ENCODE peak calls at places on chromosomes 1 and 21, in eight cellular contexts. Y is amniotic stem cell, Q is naive B cell, W is T-helper 9 cell, P is skeletal muscle cell, C is frontal cortex, E is amniotic epithelial cell, F is fibroblast of mammary gland. J is an unnamed sample.

GRCh38 chr1:10945988-10946387 is 66.5 kb upstream of the TARDBP start:
- DNase-seq in F (no peak), P (no peak), Q (no peak), C (no peak), E (no peak), W (no peak), Y (no peak), J (no peak)

GRCh38 chr1:202247837-202248795 is 54.5 kb downstream of the LGR6 start:
- DNase-seq in C (no peak), E (no peak), Y (no peak), P (no peak), Q (no peak), F (no peak), W (no peak), J (no peak)

GRCh38 chr1:202107801-202108731 is 14.7 kb upstream of the GPR37L1 start:
- DNase-seq in P (no peak), F (no peak), Y (no peak), W (no peak), Q (no peak), C (no peak), E (no peak), J (no peak)

GRCh38 chr1:54340434-54340833 is 65.8 kb downstream of the SSBP3 start:
- DNase-seq in Q (no peak), Y (no peak), W (no peak), F (no peak), C (no peak), P (no peak), E (no peak), J (no peak)

GRCh38 chr1:1090424-1091343 is 16.6 kb upstream of the RNF223 start:
- DNase-seq in C (no peak), Y (no peak), F (no peak), W (no peak), P (no peak), E (no peak), Q (no peak), J (no peak)

GRCh38 chr1:29271724-29272123 is 35.4 kb downstream of the PTPRU start:
- DNase-seq in P (peak; percentile 39), F (peak; percentile 43), Y (no peak), C (no peak), Q (no peak), E (peak; percentile 67), W (no peak), J (no peak)

GRCh38 chr1:230077436-230078221 is 10.6 kb downstream of the GALNT2 start:
- DNase-seq in E (peak; percentile 90), Y (no peak), C (no peak), W (no peak), F (peak; percentile 54), Q (no peak), P (no peak), J (no peak)

GRCh38 chr1:201376464-201377374 is 761 bp downstream of the TNNT2 start:
- DNase-seq in Y (peak; percentile 4), W (no peak), C (no peak), P (no peak), E (peak; percentile 54), F (peak; percentile 33), Q (no peak), J (no peak)

GRCh38 chr1:116987256-116987555 is 14.4 kb upstream of the CD101 start:
- DNase-seq in C (no peak), Q (no peak), P (no peak), W (peak; percentile 47), Y (no peak), F (no peak), E (no peak), J (no peak)

GRCh38 chr1:21308330-21308729 is 18.1 kb upstream of the ECE1 start:
- DNase-seq in P (no peak), E (no peak), F (no peak), W (no peak), Q (no peak), Y (no peak), C (no peak), J (no peak)

GRCh38 chr1:27689423-27690173 is 17.6 kb upstream of the IFI6 start:
- DNase-seq in C (no peak), F (peak; percentile 61), E (peak; percentile 84), W (no peak), P (no peak), Q (no peak), Y (no peak), J (peak; percentile 60)

GRCh38 chr1:45960930-45961715 is 157.7 kb downstream of the MAST2 start:
- DNase-seq in W (no peak), C (no peak), Q (no peak), P (no peak), F (no peak), E (no peak), Y (no peak), J (no peak)

GRCh38 chr1:47948126-47948525 is 49.1 kb downstream of the TRABD2B start:
- DNase-seq in Q (no peak), E (no peak), C (no peak), F (peak; percentile 23), Y (no peak), W (no peak), P (no peak), J (no peak)

GRCh38 chr1:164562947-164563346 is 4.0 kb downstream of the PBX1 start:
- DNase-seq in P (no peak), Y (no peak), W (no peak), Q (no peak), F (no peak), E (no peak), C (no peak), J (no peak)

GRCh38 chr1:243474384-243474851 is 218.6 kb downstream of the SDCCAG8 start:
- DNase-seq in C (peak; percentile 8), E (no peak), W (no peak), Y (no peak), Q (no peak), P (no peak), F (no peak), J (no peak)

GRCh38 chr1:32893198-32894018 is 7.1 kb downstream of the HPCA start:
- DNase-seq in Q (no peak), W (no peak), Y (no peak), P (no peak), F (peak; percentile 14), E (peak; percentile 7), C (peak; percentile 61), J (no peak)

GRCh38 chr1:104856091-104856490 is 1106.4 kb downstream of the AMY1C start:
- DNase-seq in F (no peak), C (no peak), P (no peak), Q (no peak), E (no peak), W (no peak), Y (no peak), J (no peak)

GRCh38 chr1:225146478-225146877 is 217.0 kb downstream of the DNAH14 start:
- DNase-seq in E (no peak), Y (no peak), F (no peak), Q (no peak), W (no peak), C (no peak), P (peak; percentile 13), J (no peak)

GRCh38 chr21:42460391-42461184 is 35.4 kb downstream of the RSPH1 start:
- DNase-seq in Y (no peak), P (no peak), C (no peak), E (no peak), F (no peak), Q (peak; percentile 93), W (peak; percentile 22), J (no peak)

GRCh38 chr1:182054698-182055326 is 6.7 kb downstream of the ZNF648 start:
- DNase-seq in Y (no peak), W (peak; percentile 54), E (no peak), F (peak; percentile 35), P (no peak), Q (peak; percentile 25), C (peak; percentile 43), J (no peak)

GRCh38 chr1:21932127-21932526 is 5.0 kb downstream of the HSPG2 start:
- DNase-seq in P (peak; percentile 74), W (no peak), Q (no peak), F (peak; percentile 95), E (peak; percentile 92), C (no peak), Y (no peak), J (no peak)

GRCh38 chr21:15455819-15456462 is 273.8 kb upstream of the USP25 start:
- DNase-seq in Q (no peak), W (no peak), C (no peak), P (no peak), F (no peak), Y (no peak), E (no peak), J (no peak)

GRCh38 chr21:46667735-46668380 is 32.4 kb downstream of the PRMT2 start:
- DNase-seq in W (no peak), Y (no peak), E (peak; percentile 73), Q (no peak), P (no peak), F (peak; percentile 27), C (no peak), J (no peak)

GRCh38 chr1:180168786-180169640 is 14.3 kb downstream of the QSOX1 start:
- DNase-seq in F (peak; percentile 42), P (no peak), Y (no peak), Q (no peak), E (no peak), W (no peak), C (no peak), J (no peak)

GRCh38 chr1:156750932-156751723 is at the start of gene HDGF:
- DNase-seq in C (no peak), F (no peak), W (peak; percentile 29), P (no peak), Q (peak; percentile 53), E (no peak), Y (no peak), J (no peak)

GRCh38 chr1:46183119-46183842 is 7.0 kb upstream of the P3R3URF start:
- DNase-seq in Q (no peak), P (peak; percentile 95), W (no peak), C (no peak), E (peak; percentile 93), Y (peak; percentile 91), F (peak; percentile 96), J (peak; percentile 82)

GRCh38 chr1:30886710-30887428 is 21.7 kb downstream of the SDC3 start:
- DNase-seq in F (no peak), C (no peak), E (no peak), Q (no peak), W (no peak), P (no peak), Y (no peak), J (no peak)

GRCh38 chr1:154129392-154129970 is 25.4 kb downstream of the NUP210L start:
- DNase-seq in P (no peak), F (peak; percentile 22), Q (no peak), C (no peak), Y (no peak), E (no peak), W (no peak), J (no peak)

GRCh38 chr1:202016022-202016624 is 5.7 kb downstream of the ELF3 start:
- DNase-seq in Y (peak; percentile 39), P (no peak), C (no peak), E (peak; percentile 49), Q (no peak), W (no peak), F (no peak), J (no peak)

GRCh38 chr1:110783292-110783918 is 89.5 kb upstream of the CD53 start:
- DNase-seq in Y (no peak), Q (peak; percentile 68), E (peak; percentile 49), P (peak; percentile 4), C (no peak), W (peak; percentile 23), F (peak; percentile 50), J (peak; percentile 6)